ENCODE peak calls at places on chromosomes 5 and 9, in four cellular contexts. E is AG10803, J is RWPE1, S is AG04450. D is an unnamed sample.

GRCh38 chr5:173582198-173583092 is 34.0 kb downstream of the BOD1 start:
- DNase-seq in J (no peak), S (no peak), E (peak), D (peak)

GRCh38 chr5:178380086-178380485 is 147.5 kb upstream of the PHYKPL start:
- DNase-seq in E (no peak), J (no peak), S (no peak), D (no peak)

GRCh38 chr5:148347706-148348105 is 12.3 kb downstream of the SPINK9 start:
- DNase-seq in E (no peak), J (no peak), S (no peak), D (no peak)

GRCh38 chr5:80346055-80346454 is 26.3 kb downstream of the SPZ1 start:
- DNase-seq in S (no peak), J (peak), E (no peak), D (no peak)

GRCh38 chr9:110752766-110753165 is 84.2 kb downstream of the MUSK start:
- DNase-seq in S (peak), J (peak), E (peak), D (peak)

GRCh38 chr5:37668524-37669047 is 171.3 kb downstream of the GDNF start:
- DNase-seq in E (peak), J (peak), S (peak), D (peak)

GRCh38 chr9:94002316-94003140 is 47.4 kb upstream of the BARX1 start:
- DNase-seq in E (peak), J (peak), S (peak), D (peak)

GRCh38 chr9:81492710-81493447 is 196.5 kb downstream of the TLE1 start:
- DNase-seq in J (peak), S (peak), E (peak), D (peak)

GRCh38 chr9:101995231-101995630 is 256.8 kb upstream of the GRIN3A start:
- DNase-seq in J (peak), S (no peak), E (no peak), D (no peak)

GRCh38 chr9:5516453-5517220 is 6.3 kb downstream of the PDCD1LG2 start:
- DNase-seq in J (no peak), E (no peak), S (no peak), D (no peak)

GRCh38 chr5:172713113-172713808 is 57.7 kb downstream of the DUSP1 start:
- DNase-seq in E (no peak), J (peak), S (no peak), D (no peak)

GRCh38 chr9:109422641-109423040 is 75.5 kb downstream of the PTPN3 start:
- DNase-seq in S (no peak), E (no peak), J (no peak), D (no peak)

GRCh38 chr9:107638922-107639321 is 149.4 kb upstream of the KLF4 start:
- DNase-seq in S (no peak), J (no peak), E (peak), D (peak)

GRCh38 chr9:89065921-89066320 is 74.7 kb downstream of the S1PR3 start:
- DNase-seq in E (no peak), J (no peak), S (no peak), D (no peak)

GRCh38 chr9:38421498-38422211 is 2.6 kb downstream of the IGFBPL1 start:
- DNase-seq in E (no peak), J (no peak), S (no peak), D (no peak)

GRCh38 chr5:57785946-57786345 is 303.3 kb upstream of the ACTBL2 start:
- DNase-seq in J (no peak), E (no peak), S (no peak), D (no peak)

GRCh38 chr5:75089137-75089536 is 36.8 kb upstream of the GCNT4 start:
- DNase-seq in S (no peak), E (no peak), J (no peak), D (no peak)

GRCh38 chr5:154713615-154714125 is 41.5 kb upstream of the LARP1 start:
- DNase-seq in E (no peak), J (no peak), S (no peak), D (peak)

GRCh38 chr9:4933861-4934260 is 51.2 kb upstream of the JAK2 start:
- DNase-seq in S (no peak), E (no peak), J (no peak), D (no peak)

GRCh38 chr9:95138474-95138873 is 179.0 kb downstream of the FANCC start:
- DNase-seq in J (peak), S (no peak), E (no peak), D (no peak)

GRCh38 chr5:173138707-173139106 is 5.6 kb upstream of the BNIP1 start:
- DNase-seq in S (no peak), J (no peak), E (peak), D (no peak)

GRCh38 chr5:148924817-148925216 is 98.4 kb downstream of the ADRB2 start:
- DNase-seq in E (no peak), S (no peak), J (peak), D (no peak)

GRCh38 chr5:19122923-19123322 is 865.1 kb downstream of the CDH18 start:
- DNase-seq in E (no peak), S (no peak), J (no peak), D (no peak)

GRCh38 chr9:70795841-70796240 is 325.6 kb downstream of the TRPM3 start:
- DNase-seq in E (no peak), J (no peak), S (no peak), D (no peak)

GRCh38 chr9:99249619-99250018 is 27.5 kb downstream of the SEC61B start:
- DNase-seq in S (no peak), J (no peak), E (no peak), D (no peak)

GRCh38 chr5:120329095-120329494 is 135.0 kb upstream of the PRR16 start:
- DNase-seq in S (no peak), J (no peak), E (no peak), D (no peak)

GRCh38 chr5:120330555-120330954 is 133.5 kb upstream of the PRR16 start:
- DNase-seq in J (no peak), S (no peak), E (no peak), D (no peak)

GRCh38 chr5:120326651-120327050 is 137.4 kb upstream of the PRR16 start:
- DNase-seq in J (no peak), S (peak), E (no peak), D (no peak)

DNA sequence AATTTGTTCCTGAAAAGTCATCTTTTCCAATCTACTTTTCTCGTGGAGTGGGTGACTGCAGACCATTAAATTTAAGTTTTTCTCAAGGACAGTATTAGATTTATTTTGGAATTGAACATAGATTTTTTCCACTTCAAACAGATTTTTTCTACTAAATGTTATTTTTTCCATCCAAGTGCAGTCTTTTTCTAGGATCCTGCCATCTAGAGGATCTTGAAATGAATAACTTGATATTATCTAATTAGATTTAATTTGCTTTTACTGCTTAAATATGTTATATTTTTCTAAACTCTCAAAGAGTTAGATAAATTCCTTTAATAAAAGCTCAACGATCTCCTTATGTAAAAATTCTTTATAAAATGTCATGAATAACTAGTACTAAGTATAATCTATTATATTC is 136.9 kb upstream of the PRR16 start:
- DNase-seq in J (no peak), E (no peak), S (no peak), D (peak)
- TF ChIP-seq CTCF in J (peak), E (peak), S (peak), D (peak)

GRCh38 chr9:132672413-132672690 is 2.1 kb downstream of the GTF3C4 start:
- DNase-seq in S (no peak), J (peak), E (no peak), D (peak)
- TF ChIP-seq CTCF in S (no peak), J (no peak), E (peak), D (no peak)

GRCh38 chr5:616342-617039 is 4.4 kb downstream of the CEP72 start:
- DNase-seq in S (no peak), E (no peak), J (no peak), D (no peak)
- TF ChIP-seq CTCF in S (peak), E (no peak), J (no peak), D (no peak)

GRCh38 chr9:21408817-21409216 is at the start of gene IFNA8:
- DNase-seq in S (no peak), J (no peak), E (no peak), D (no peak)

GRCh38 chr9:21412109-21412508 is 3.2 kb downstream of the IFNA8 start:
- DNase-seq in S (no peak), E (no peak), J (no peak), D (peak)

GRCh38 chr9:21415492-21416267 is 6.8 kb downstream of the IFNA8 start:
- DNase-seq in S (no peak), E (no peak), J (no peak), D (no peak)

GRCh38 chr9:21414220-21414940 is 5.5 kb downstream of the IFNA8 start:
- DNase-seq in E (no peak), S (no peak), J (no peak), D (no peak)

DNA sequence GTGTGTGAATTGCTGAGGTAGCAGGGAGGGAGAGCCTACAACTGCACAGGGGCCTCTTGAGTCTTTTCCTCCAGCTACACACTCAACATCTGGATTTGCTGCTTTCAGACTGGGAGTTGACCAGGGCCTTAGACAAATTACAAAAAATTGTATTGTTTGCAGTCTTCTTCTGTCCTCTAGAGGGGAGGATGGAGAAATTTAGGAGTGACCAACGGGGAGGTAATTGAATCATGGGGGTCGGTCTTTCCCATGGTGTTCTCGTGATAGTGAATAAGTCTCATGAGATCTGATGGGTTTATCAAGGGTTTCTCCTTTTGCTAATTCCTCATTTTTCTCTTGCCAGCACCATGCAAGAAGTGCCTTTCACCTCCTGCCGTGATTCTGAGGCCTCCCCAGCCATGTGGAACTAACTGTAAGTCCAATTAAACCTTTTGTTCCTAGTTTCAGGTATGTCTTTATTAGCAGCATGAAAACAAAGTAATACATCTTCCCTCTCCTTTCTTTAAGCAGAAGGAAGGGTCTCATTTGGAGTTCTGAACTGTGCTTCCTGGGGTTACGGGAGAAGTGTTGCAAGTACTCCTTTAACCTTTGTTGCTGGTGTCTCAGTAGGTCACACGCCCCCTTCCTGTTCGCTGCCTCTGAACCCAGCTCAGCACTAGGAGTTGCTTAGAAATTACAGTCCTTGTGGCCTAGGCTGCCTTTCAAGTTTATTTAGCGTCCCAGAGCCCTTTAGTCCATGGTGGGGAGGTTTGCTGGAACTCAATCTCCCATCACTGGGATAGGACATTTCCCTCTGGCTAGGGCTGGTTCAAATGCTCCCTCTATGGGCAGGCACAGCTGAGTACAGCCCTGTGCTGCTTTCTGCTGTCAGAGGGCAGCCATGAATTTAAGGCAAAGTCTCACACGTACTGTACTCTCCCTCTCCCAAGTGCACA is 4.4 kb downstream of the IFNA8 start:
- DNase-seq in S (no peak), E (no peak), J (no peak), D (no peak)
- TF ChIP-seq CTCF in S (peak), E (peak), J (no peak), D (peak)

GRCh38 chr9:2466703-2467102 is 154.9 kb upstream of the VLDLR start:
- DNase-seq in S (no peak), E (no peak), J (no peak), D (no peak)

GRCh38 chr9:2465921-2466460 is 155.6 kb upstream of the VLDLR start:
- DNase-seq in S (no peak), E (no peak), J (peak), D (no peak)

GRCh38 chr9:2465516-2465915 is 156.1 kb upstream of the VLDLR start:
- DNase-seq in S (no peak), J (no peak), E (no peak), D (no peak)

GRCh38 chr9:2473691-2474090 is 147.9 kb upstream of the VLDLR start:
- DNase-seq in S (no peak), J (no peak), E (no peak), D (no peak)

GRCh38 chr9:2469681-2470141 is 151.9 kb upstream of the VLDLR start:
- DNase-seq in S (no peak), E (peak), J (peak), D (peak)
- TF ChIP-seq CTCF in S (no peak), E (no peak), J (no peak), D (peak)

GRCh38 chr9:76314321-76314720 is 79.9 kb downstream of the RFK start:
- DNase-seq in J (no peak), E (no peak), S (no peak), D (no peak)

GRCh38 chr9:76310991-76311390 is 83.2 kb downstream of the RFK start:
- DNase-seq in S (no peak), J (no peak), E (no peak), D (no peak)

GRCh38 chr9:76313771-76314170 is 80.5 kb downstream of the RFK start:
- DNase-seq in S (no peak), J (no peak), E (no peak), D (no peak)

GRCh38 chr9:76311576-76311975 is 82.7 kb downstream of the RFK start:
- DNase-seq in J (no peak), E (no peak), S (no peak), D (no peak)

DNA sequence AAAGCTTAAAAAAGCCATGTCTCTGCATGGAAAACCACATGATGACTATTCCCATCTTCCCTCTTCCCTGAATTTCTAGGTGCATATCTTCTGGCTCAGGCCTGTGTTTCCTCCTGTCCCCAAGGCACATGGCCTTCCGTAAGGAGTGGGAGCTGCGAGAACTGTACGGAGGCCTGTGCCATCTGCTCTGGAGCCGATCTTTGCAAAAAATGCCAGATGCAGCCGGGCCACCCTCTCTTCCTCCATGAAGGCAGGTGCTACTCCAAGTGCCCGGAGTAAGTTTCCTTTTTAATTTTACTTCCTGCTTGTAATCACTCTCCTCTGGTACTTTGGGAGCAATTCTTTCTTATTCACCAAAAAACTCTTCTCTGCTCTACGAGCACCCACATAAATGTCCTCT is 83.6 kb downstream of the RFK start:
- DNase-seq in S (no peak), J (no peak), E (no peak), D (no peak)
- TF ChIP-seq CTCF in S (no peak), J (no peak), E (no peak), D (no peak)

D was measured in fibroblast of the aortic adventitia.